ENCODE peak calls at places on chromosome 14, in seven cellular contexts. Z is SW480, D is lung, I is GM18507, A is left ventricle myocardium inferior, V is T-helper 9 cell, C is NT2/D1. J is an unnamed sample.

GRCh38 chr14:80959448-80960006 is 4.1 kb downstream of the TSHR start:
- DNase-seq in Z (no peak), D (no peak), I (peak), A (no peak), V (no peak), C (no peak), J (no peak)

GRCh38 chr14:35403397-35404245 is 928 bp downstream of the NFKBIA start:
- DNase-seq in Z (peak), D (peak), I (peak), A (peak), V (peak), C (peak), J (peak)

GRCh38 chr14:75977544-75977943 is 4.3 kb downstream of the TGFB3 start:
- DNase-seq in Z (no peak), D (no peak), I (no peak), A (no peak), V (no peak), C (no peak), J (peak)

GRCh38 chr14:102984336-102985102 is 62.1 kb downstream of the AMN start:
- DNase-seq in Z (no peak), D (no peak), I (no peak), A (no peak), V (no peak), C (no peak), J (no peak)

GRCh38 chr14:23544511-23545447 is 6.8 kb downstream of the ZFHX2 start:
- DNase-seq in Z (peak), D (no peak), I (no peak), A (peak), V (no peak), C (no peak), J (no peak)

GRCh38 chr14:73339846-73340565 is 102.7 kb downstream of the PAPLN start:
- DNase-seq in Z (no peak), D (no peak), I (no peak), A (no peak), V (no peak), C (no peak), J (no peak)

GRCh38 chr14:50335989-50336391 is 23.9 kb downstream of the DMAC2L start:
- DNase-seq in Z (no peak), D (no peak), I (no peak), A (peak), V (no peak), C (no peak), J (no peak)

GRCh38 chr14:102012336-102012735 is 48.0 kb downstream of the DYNC1H1 start:
- DNase-seq in Z (no peak), D (no peak), I (no peak), A (no peak), V (no peak), C (no peak), J (no peak)

GRCh38 chr14:22084393-22085281 is 411.0 kb upstream of the OR4E1 start:
- DNase-seq in Z (peak), D (no peak), I (no peak), A (no peak), V (no peak), C (peak), J (peak)

GRCh38 chr14:75191100-75191499 is 14.7 kb upstream of the TMED10 start:
- DNase-seq in Z (no peak), D (no peak), I (no peak), A (peak), V (no peak), C (no peak), J (no peak)

GRCh38 chr14:93132472-93133065 is 16.8 kb upstream of the ITPK1 start:
- DNase-seq in Z (peak), D (no peak), I (no peak), A (no peak), V (no peak), C (no peak), J (peak)

GRCh38 chr14:49972199-49972671 is 79.4 kb downstream of the ARF6 start:
- DNase-seq in Z (no peak), D (no peak), I (no peak), A (no peak), V (no peak), C (no peak), J (peak)

GRCh38 chr14:74501135-74501614 is 7.6 kb downstream of the ISCA2 start:
- DNase-seq in Z (no peak), D (peak), I (no peak), A (peak), V (no peak), C (no peak), J (peak)

GRCh38 chr14:20873370-20874177 is 17.6 kb upstream of the RNASE3 start:
- DNase-seq in Z (peak), D (peak), I (peak), A (peak), V (peak), C (peak), J (peak)